ENCODE peak calls at places on chromosomes 11 and 22, in seven cellular contexts. One of them, this sample, is unnamed.

GRCh38 chr22:43226368-43226979 is 39.5 kb upstream of the TTLL12 start:
- DNase-seq in ELF-1: peak; percentile 81
- DNase-seq in GM12878: no peak
- DNase-seq in A172: no peak
- DNase-seq in iPS-NIHi11: peak; percentile 83
- DNase-seq in DND-41: no peak
- DNase-seq in IMR-90: peak; percentile 22
- DNase-seq in this sample: no peak

GRCh38 chr11:3823303-3823702 is 14.9 kb downstream of the PGAP2 start:
- DNase-seq in ELF-1: no peak
- DNase-seq in GM12878: no peak
- DNase-seq in A172: peak; percentile 72
- DNase-seq in iPS-NIHi11: no peak
- DNase-seq in DND-41: no peak
- DNase-seq in IMR-90: peak; percentile 84
- DNase-seq in this sample: peak; percentile 66

GRCh38 chr22:28907311-28908008 is 24.1 kb downstream of the ZNRF3 start:
- DNase-seq in ELF-1: no peak
- DNase-seq in GM12878: peak; percentile 89
- DNase-seq in A172: no peak
- DNase-seq in iPS-NIHi11: no peak
- DNase-seq in DND-41: no peak
- DNase-seq in IMR-90: peak; percentile 16
- DNase-seq in this sample: no peak

GRCh38 chr11:102846292-102846691 is 2.9 kb upstream of the MMP3 start:
- DNase-seq in ELF-1: no peak
- DNase-seq in GM12878: no peak
- DNase-seq in A172: peak; percentile 60
- DNase-seq in iPS-NIHi11: no peak
- DNase-seq in DND-41: no peak
- DNase-seq in IMR-90: peak; percentile 16
- DNase-seq in this sample: no peak

GRCh38 chr22:27105142-27106025 is 448.0 kb downstream of the MIAT start:
- DNase-seq in ELF-1: no peak
- DNase-seq in GM12878: no peak
- DNase-seq in A172: peak; percentile 43
- DNase-seq in iPS-NIHi11: no peak
- DNase-seq in DND-41: no peak
- DNase-seq in IMR-90: peak; percentile 86
- DNase-seq in this sample: peak; percentile 87

GRCh38 chr22:17779286-17780115 is 5.2 kb upstream of the BID start:
- DNase-seq in ELF-1: peak; percentile 41
- DNase-seq in GM12878: peak; percentile 83
- DNase-seq in A172: no peak
- DNase-seq in iPS-NIHi11: no peak
- DNase-seq in DND-41: no peak
- DNase-seq in IMR-90: no peak
- DNase-seq in this sample: no peak

GRCh38 chr11:10990637-10991036 is 132.8 kb upstream of the ZBED5 start:
- DNase-seq in ELF-1: no peak
- DNase-seq in GM12878: no peak
- DNase-seq in A172: no peak
- DNase-seq in iPS-NIHi11: no peak
- DNase-seq in DND-41: no peak
- DNase-seq in IMR-90: no peak
- DNase-seq in this sample: peak; percentile 62

GRCh38 chr11:58574851-58575250 is 805 bp downstream of the LPXN start:
- DNase-seq in ELF-1: no peak
- DNase-seq in GM12878: no peak
- DNase-seq in A172: no peak
- DNase-seq in iPS-NIHi11: no peak
- DNase-seq in DND-41: no peak
- DNase-seq in IMR-90: peak; percentile 61
- DNase-seq in this sample: peak; percentile 11

GRCh38 chr22:40006641-40007040 is 11.9 kb downstream of the FAM83F start:
- DNase-seq in ELF-1: no peak
- DNase-seq in GM12878: no peak
- DNase-seq in A172: no peak
- DNase-seq in iPS-NIHi11: no peak
- DNase-seq in DND-41: no peak
- DNase-seq in IMR-90: no peak
- DNase-seq in this sample: no peak

GRCh38 chr11:35321111-35321510 is 98.2 kb downstream of the SLC1A2 start:
- DNase-seq in ELF-1: no peak
- DNase-seq in GM12878: no peak
- DNase-seq in A172: no peak
- DNase-seq in iPS-NIHi11: no peak
- DNase-seq in DND-41: peak; percentile 11
- DNase-seq in IMR-90: no peak
- DNase-seq in this sample: no peak

This sample was measured in MG63.